ENCODE peak calls at places on chromosomes 1 and 21, in five cellular contexts. P is DND-41, W is astrocyte of the spinal cord, F is dorsolateral prefrontal cortex, C is T follicular helper cell. E is an unnamed sample.
A peak's percentile ranks its signal among the peaks of the same experiment; 100 is the strongest.

GRCh38 chr1:112866151-112866550 is 89.8 kb downstream of the SLC16A1 start:
- DNase-seq in W (peak; percentile 92), C (no peak), F (no peak), P (no peak), E (peak; percentile 79)

GRCh38 chr21:45551316-45551715 is 9.1 kb upstream of the SLC19A1 start:
- DNase-seq in W (peak; percentile 71), F (peak; percentile 8), P (no peak), C (no peak), E (peak; percentile 15)

GRCh38 chr1:9182784-9183257 is 51.8 kb upstream of the H6PD start:
- DNase-seq in F (no peak), W (no peak), P (no peak), C (no peak), E (no peak)

GRCh38 chr1:168726311-168726710 is 2.7 kb downstream of the DPT start:
- DNase-seq in C (no peak), F (no peak), W (no peak), P (no peak), E (no peak)

GRCh38 chr1:161038523-161039153 is at the start of gene TSTD1:
- DNase-seq in C (peak; percentile 80), W (no peak), F (no peak), P (peak; percentile 89), E (peak; percentile 39)

GRCh38 chr1:221182791-221183533 is 303.7 kb downstream of the HLX start:
- DNase-seq in C (no peak), P (no peak), F (no peak), W (no peak), E (no peak)

GRCh38 chr1:204461331-204462228 is 33.0 kb downstream of the PIK3C2B start:
- DNase-seq in C (no peak), P (peak; percentile 91), W (no peak), F (no peak), E (no peak)

GRCh38 chr1:79323240-79324025 is 316.9 kb upstream of the ADGRL4 start:
- DNase-seq in F (no peak), P (no peak), W (peak; percentile 96), C (no peak), E (peak; percentile 99)

GRCh38 chr21:15130751-15131150 is 66.0 kb upstream of the NRIP1 start:
- DNase-seq in C (no peak), P (no peak), W (peak; percentile 15), F (no peak), E (no peak)

GRCh38 chr1:51567653-51568052 is 48.6 kb upstream of the EPS15 start:
- DNase-seq in W (peak; percentile 90), P (no peak), C (no peak), F (no peak), E (peak; percentile 22)

GRCh38 chr1:235639586-235640205 is 9.9 kb downstream of the GNG4 start:
- DNase-seq in W (no peak), C (no peak), P (no peak), F (no peak), E (no peak)

GRCh38 chr1:233587958-233588799 is 25.7 kb upstream of the KCNK1 start:
- DNase-seq in W (no peak), P (no peak), F (no peak), C (no peak), E (no peak)

GRCh38 chr1:180167721-180168467 is 13.2 kb downstream of the QSOX1 start:
- DNase-seq in W (no peak), P (no peak), F (no peak), C (no peak), E (no peak)

E was measured in kidney glomerular epithelial cell.